ENCODE peak calls at places on chromosome 20, in nine cellular contexts. C is NCI-H2107, F is spleen, G is pancreas, H is MCF 10A, K is H9, L is right cardiac atrium, R is colonic mucosa, N is H1. O is an unnamed sample.

GRCh38 chr20:1661542-1662299 is 4.1 kb upstream of the SIRPG start:
- DNase-seq in C (no peak), N (no peak), H (no peak), F (no peak), R (no peak), L (no peak), K (no peak), G (no peak), O (no peak)

GRCh38 chr20:46120136-46120535 is 2.0 kb downstream of the CD40 start:
- DNase-seq in L (no peak), C (no peak), G (no peak), R (no peak), F (no peak), H (no peak), K (no peak), N (no peak), O (no peak)

GRCh38 chr20:407953-408842 is at the start of gene RBCK1:
- DNase-seq in F (peak), H (peak), L (peak), G (peak), N (no peak), K (peak), R (peak), C (peak), O (peak)

GRCh38 chr20:45061244-45061643 is 39.7 kb downstream of the KCNS1 start:
- DNase-seq in L (no peak), N (no peak), G (no peak), R (no peak), F (no peak), K (no peak), C (no peak), H (peak), O (peak)

GRCh38 chr20:24533449-24533848 is 64.0 kb downstream of the SYNDIG1 start:
- DNase-seq in N (no peak), G (no peak), F (no peak), R (no peak), L (no peak), C (no peak), K (peak), H (no peak), O (no peak)

GRCh38 chr20:42082611-42083010 is 464.4 kb upstream of the CHD6 start:
- DNase-seq in L (peak), C (no peak), K (no peak), R (peak), H (peak), F (no peak), N (no peak), G (no peak), O (no peak)

GRCh38 chr20:49990310-49990720 is 7.5 kb downstream of the SNAI1 start:
- DNase-seq in G (no peak), K (no peak), F (no peak), C (no peak), R (no peak), L (peak), H (no peak), N (no peak), O (no peak)

GRCh38 chr20:50417484-50418235 is 92.5 kb upstream of the PTPN1 start:
- DNase-seq in F (no peak), H (no peak), R (no peak), G (no peak), L (no peak), N (no peak), K (no peak), C (no peak), O (no peak)

GRCh38 chr20:40962733-40963504 is 65.7 kb upstream of the TOP1 start:
- DNase-seq in K (peak), R (peak), F (peak), H (peak), G (peak), N (peak), C (peak), L (peak), O (no peak)

GRCh38 chr20:23889775-23890187 is 10.2 kb upstream of the CST5 start:
- DNase-seq in G (peak), L (peak), C (no peak), H (peak), N (no peak), R (peak), F (no peak), K (peak), O (peak)

GRCh38 chr20:48818481-48818987 is 9.3 kb downstream of the PREX1 start:
- DNase-seq in H (no peak), L (no peak), K (no peak), N (no peak), F (peak), R (no peak), C (no peak), G (no peak), O (no peak)

GRCh38 chr20:3613821-3614440 is 49.3 kb downstream of the GFRA4 start:
- DNase-seq in L (no peak), K (no peak), C (no peak), G (no peak), N (no peak), H (no peak), F (no peak), R (no peak), O (no peak)

GRCh38 chr20:44247131-44247571 is at the start of gene GDAP1L1:
- DNase-seq in H (no peak), L (peak), C (no peak), K (peak), N (no peak), G (no peak), F (no peak), R (no peak), O (no peak)

GRCh38 chr20:46308258-46309157 is at the start of gene CDH22:
- DNase-seq in N (no peak), K (peak), F (no peak), C (peak), R (no peak), H (no peak), G (peak), L (peak), O (no peak)

GRCh38 chr20:10309326-10309725 is 90.7 kb downstream of the SNAP25 start:
- DNase-seq in F (no peak), K (no peak), C (no peak), N (no peak), H (peak), R (no peak), G (no peak), L (no peak), O (peak)

GRCh38 chr20:3071610-3072529 is at the start of gene OXT:
- DNase-seq in C (no peak), H (no peak), L (peak), F (peak), R (peak), G (no peak), N (no peak), K (peak), O (no peak)

GRCh38 chr20:58088105-58088504 is 140.3 kb downstream of the ANKRD60 start:
- DNase-seq in G (no peak), L (no peak), K (no peak), C (no peak), F (no peak), N (no peak), H (no peak), R (no peak), O (no peak)

GRCh38 chr20:59614714-59615113 is 10.4 kb downstream of the PHACTR3 start:
- DNase-seq in C (no peak), F (no peak), K (no peak), N (no peak), R (no peak), G (no peak), L (no peak), H (no peak), O (no peak)

GRCh38 chr20:63228786-63229185 is 6.9 kb upstream of the BIRC7 start:
- DNase-seq in K (no peak), C (no peak), N (no peak), R (no peak), F (no peak), L (peak), G (no peak), H (no peak), O (no peak)

GRCh38 chr20:63859166-63859699 is 2.1 kb upstream of the ABHD16B start:
- DNase-seq in C (no peak), F (no peak), G (no peak), R (no peak), L (no peak), H (no peak), K (no peak), N (no peak), O (no peak)

GRCh38 chr20:38395165-38395564 is 40.0 kb downstream of the SNHG17 start:
- DNase-seq in C (no peak), L (peak), K (no peak), H (no peak), G (no peak), F (no peak), N (no peak), R (no peak), O (no peak)

GRCh38 chr20:59740621-59741020 is 136.3 kb downstream of the PHACTR3 start:
- DNase-seq in R (no peak), L (no peak), C (no peak), H (no peak), F (no peak), N (no peak), K (no peak), G (no peak), O (no peak)

O was measured in AG04450.